ENCODE peak calls at places on chromosome 13, in six cellular contexts. N is fibroblast of lung, X is WERI-Rb-1, F is esophagus squamous epithelium, C is heart right ventricle, R is upper lobe of left lung. Z is an unnamed sample.

GRCh38 chr13:99154064-99154463 is 46.6 kb upstream of the UBAC2 start:
- DNase-seq in N (no peak), X (no peak), F (no peak), C (no peak), R (no peak), Z (no peak)

GRCh38 chr13:82739881-82740280 is 1142.4 kb downstream of the SLITRK1 start:
- DNase-seq in N (no peak), X (no peak), F (no peak), C (no peak), R (no peak), Z (peak)

GRCh38 chr13:31909889-31910551 is 121.6 kb upstream of the FRY start:
- DNase-seq in N (peak), X (peak), F (no peak), C (peak), R (peak), Z (peak)

GRCh38 chr13:44263920-44264610 is 109.6 kb upstream of the SERP2 start:
- DNase-seq in N (peak), X (no peak), F (no peak), C (no peak), R (peak), Z (peak)

GRCh38 chr13:21137696-21138095 is 38.7 kb downstream of the SKA3 start:
- DNase-seq in N (peak), X (no peak), F (no peak), C (no peak), R (peak), Z (peak)

GRCh38 chr13:100630564-100630963 is 42.0 kb upstream of the GGACT start:
- DNase-seq in N (no peak), X (no peak), F (no peak), C (no peak), R (no peak), Z (no peak)

GRCh38 chr13:24452044-24452443 is 60.5 kb downstream of the PARP4 start:
- DNase-seq in N (no peak), X (no peak), F (no peak), C (no peak), R (no peak), Z (no peak)

GRCh38 chr13:63435668-63436275 is 2020.1 kb upstream of the PCDH20 start:
- DNase-seq in N (peak), X (no peak), F (no peak), C (no peak), R (no peak), Z (peak)

GRCh38 chr13:92547256-92547655 is 679.4 kb upstream of the GPC6 start:
- DNase-seq in N (peak), X (no peak), F (no peak), C (no peak), R (no peak), Z (peak)

GRCh38 chr13:27770809-27771208 is 21.5 kb upstream of the GSX1 start:
- DNase-seq in N (no peak), X (peak), F (no peak), C (no peak), R (no peak), Z (peak)

GRCh38 chr13:97414392-97414791 is 19.6 kb upstream of the RAP2A start:
- DNase-seq in N (no peak), X (no peak), F (no peak), C (no peak), R (no peak), Z (no peak)

GRCh38 chr13:21109168-21109567 is 47.8 kb upstream of the LATS2 start:
- DNase-seq in N (no peak), X (no peak), F (no peak), C (no peak), R (no peak), Z (no peak)

GRCh38 chr13:66992183-66992582 is 238.0 kb downstream of the PCDH9 start:
- DNase-seq in N (peak), X (no peak), F (no peak), C (no peak), R (no peak), Z (peak)

GRCh38 chr13:78608705-78609463 is 5.5 kb upstream of the POU4F1 start:
- DNase-seq in N (no peak), X (no peak), F (no peak), C (no peak), R (no peak), Z (no peak)

GRCh38 chr13:48502601-48503319 is 30.1 kb downstream of the RCBTB2 start:
- DNase-seq in N (no peak), X (no peak), F (no peak), C (no peak), R (no peak), Z (no peak)

GRCh38 chr13:101465877-101466276 is 13.4 kb downstream of the ITGBL1 start:
- DNase-seq in N (peak), X (no peak), F (no peak), C (no peak), R (no peak), Z (no peak)

GRCh38 chr13:99489028-99489427 is 12.2 kb upstream of the TM9SF2 start:
- DNase-seq in N (no peak), X (no peak), F (no peak), C (no peak), R (no peak), Z (no peak)

GRCh38 chr13:57352114-57352513 is 185.1 kb downstream of the PRR20E start:
- DNase-seq in N (no peak), X (no peak), F (no peak), C (no peak), R (no peak), Z (no peak)

GRCh38 chr13:111043575-111043982 is 71.5 kb upstream of the ARHGEF7 start:
- DNase-seq in N (no peak), X (no peak), F (no peak), C (peak), R (no peak), Z (peak)
- H3K4me3 ChIP-seq in N (no peak), X (no peak), F (no peak), C (no peak), R (no peak), Z (no peak)

DNA sequence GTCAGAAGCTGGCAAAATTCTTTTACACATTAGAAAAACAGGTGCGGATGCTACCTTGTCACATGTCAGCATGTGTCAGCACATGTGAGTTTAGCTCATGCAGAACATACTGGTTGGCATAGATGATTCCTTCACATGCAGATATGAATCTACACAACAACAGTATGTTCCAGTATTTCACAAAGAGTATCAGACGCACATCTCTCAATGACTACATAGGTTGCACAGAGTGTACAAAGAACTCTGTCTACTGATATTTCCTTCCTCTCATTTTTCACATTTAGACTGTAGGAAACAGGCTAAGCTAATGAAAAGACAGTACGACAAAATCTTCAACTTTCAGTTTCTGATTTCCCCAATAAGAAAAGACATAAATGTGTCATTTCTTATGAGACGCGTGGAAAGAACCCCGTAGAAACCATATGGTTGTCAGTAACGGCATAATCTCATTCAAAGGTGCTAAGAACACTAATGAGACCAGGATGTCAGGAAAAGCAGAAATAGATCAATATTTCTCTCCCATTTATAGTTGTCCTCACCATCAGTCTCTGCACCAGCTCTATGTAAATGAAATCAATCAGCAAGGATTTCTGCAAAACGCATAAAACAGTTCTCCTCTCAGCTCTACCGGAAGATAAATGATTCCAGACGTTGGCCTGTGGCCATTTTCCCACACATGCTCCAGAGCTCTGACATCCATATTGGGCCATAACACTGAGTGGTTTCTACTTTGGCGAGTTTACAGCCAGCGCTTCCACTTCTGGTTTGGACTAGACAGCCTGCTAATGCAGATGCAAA is 81.2 kb downstream of the STARD13 start:
- DNase-seq in N (peak), X (no peak), F (no peak), C (peak), R (no peak), Z (peak)
- H3K4me3 ChIP-seq in N (peak), X (no peak), F (no peak), C (peak), R (peak), Z (peak)

GRCh38 chr13:36774895-36775294 is 44.1 kb upstream of the RFXAP start:
- DNase-seq in N (no peak), X (no peak), F (no peak), C (no peak), R (no peak), Z (no peak)

GRCh38 chr13:36783883-36784282 is 35.1 kb upstream of the RFXAP start:
- DNase-seq in N (no peak), X (no peak), F (no peak), C (no peak), R (no peak), Z (no peak)

GRCh38 chr13:36776175-36776574 is 42.8 kb upstream of the RFXAP start:
- DNase-seq in N (no peak), X (no peak), F (no peak), C (no peak), R (no peak), Z (no peak)

GRCh38 chr13:36778083-36778671 is 40.8 kb upstream of the RFXAP start:
- DNase-seq in N (peak), X (no peak), F (no peak), C (no peak), R (no peak), Z (peak)
- H3K4me3 ChIP-seq in N (peak), X (no peak), F (no peak), C (no peak), R (no peak), Z (no peak)

GRCh38 chr13:110306340-110306959 is 507 bp downstream of the COL4A1 start:
- DNase-seq in N (peak), X (no peak), F (no peak), C (no peak), R (no peak), Z (peak)
- H3K4me3 ChIP-seq in N (peak), X (peak), F (peak), C (peak), R (peak), Z (peak)

GRCh38 chr13:77013853-77014542 is 13.0 kb downstream of the FBXL3 start:
- DNase-seq in N (no peak), X (no peak), F (no peak), C (no peak), R (no peak), Z (no peak)

GRCh38 chr13:77009011-77009410 is 17.1 kb downstream of the CLN5 start:
- DNase-seq in N (peak), X (no peak), F (no peak), C (no peak), R (no peak), Z (no peak)
- H3K4me3 ChIP-seq in N (no peak), X (no peak), F (no peak), C (no peak), R (no peak), Z (no peak)

DNA sequence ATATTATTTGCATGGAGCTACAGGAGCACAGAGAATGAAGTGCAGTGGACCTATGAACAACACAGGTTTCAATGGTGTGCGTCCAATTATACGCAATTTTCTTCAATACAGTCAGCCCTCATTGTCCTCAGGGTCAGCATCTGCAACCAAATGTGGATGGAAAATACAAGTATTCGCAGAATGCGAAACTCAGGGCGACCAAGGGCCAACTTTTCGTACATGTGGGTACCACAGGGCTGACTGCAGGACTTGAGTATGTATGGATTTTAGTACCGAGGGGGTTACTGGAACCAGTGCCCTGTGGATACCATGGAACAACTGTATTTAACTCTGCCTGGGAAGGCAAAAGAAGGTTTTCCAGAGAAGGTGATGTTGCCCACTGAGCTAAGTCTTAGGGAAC is 10.2 kb downstream of the LCP1 start:
- DNase-seq in N (no peak), X (no peak), F (no peak), C (no peak), R (no peak), Z (no peak)
- H3K4me3 ChIP-seq in N (no peak), X (no peak), F (no peak), C (no peak), R (no peak), Z (no peak)

Z was measured in fibroblast of pulmonary artery.